ENCODE peak calls at places on chromosomes 6 and 20, in eight cellular contexts. D is RWPE1; W is CD8-positive, alpha-beta T cell; M is CD8-positive, alpha-beta memory T cell; T is heart left ventricle; S is stomach; N is small intestine; V is tibial nerve. Z is an unnamed sample.

GRCh38 chr20:37758332-37758731 is 64.5 kb downstream of the CTNNBL1 start:
- DNase-seq in D (peak; percentile 19), W (no peak), M (no peak), T (no peak), S (no peak), N (peak; percentile 6), V (no peak), Z (no peak)

GRCh38 chr6:13355969-13356368 is 27.6 kb upstream of the TBC1D7 start:
- DNase-seq in D (peak; percentile 69), W (no peak), M (no peak), T (no peak), S (no peak), N (peak; percentile 36), V (no peak), Z (no peak)

GRCh38 chr6:36160147-36160760 is 29.9 kb downstream of the MAPK13 start:
- DNase-seq in D (no peak), W (no peak), M (no peak), T (no peak), S (no peak), N (no peak), V (no peak), Z (no peak)

GRCh38 chr20:47765715-47766594 is 19.3 kb downstream of the SULF2 start:
- DNase-seq in D (no peak), W (no peak), M (no peak), T (no peak), S (no peak), N (no peak), V (no peak), Z (no peak)

GRCh38 chr6:145836767-145837166 is 22.2 kb upstream of the FBXO30 start:
- DNase-seq in D (no peak), W (no peak), M (no peak), T (no peak), S (no peak), N (no peak), V (no peak), Z (no peak)

GRCh38 chr6:129923520-129923919 is 62.4 kb upstream of the TMEM244 start:
- DNase-seq in D (no peak), W (no peak), M (no peak), T (no peak), S (no peak), N (no peak), V (no peak), Z (no peak)

GRCh38 chr20:37519508-37520416 is 1.3 kb upstream of the NNAT start:
- DNase-seq in D (no peak), W (no peak), M (no peak), T (no peak), S (peak; percentile 22), N (no peak), V (no peak), Z (no peak)

GRCh38 chr6:91317247-91317646 is 730.4 kb upstream of the MAP3K7 start:
- DNase-seq in D (no peak), W (no peak), M (no peak), T (no peak), S (no peak), N (no peak), V (no peak), Z (no peak)

GRCh38 chr6:129416337-129416990 is 293.5 kb downstream of the ARHGAP18 start:
- DNase-seq in D (no peak), W (no peak), M (no peak), T (no peak), S (no peak), N (no peak), V (no peak), Z (no peak)

GRCh38 chr6:83917001-83917400 is 57.5 kb downstream of the CYB5R4 start:
- DNase-seq in D (no peak), W (no peak), M (no peak), T (no peak), S (no peak), N (no peak), V (no peak), Z (no peak)

GRCh38 chr6:4606681-4607025 is 169.6 kb upstream of the CDYL start:
- DNase-seq in D (no peak), W (no peak), M (no peak), T (no peak), S (no peak), N (no peak), V (no peak), Z (no peak)

GRCh38 chr20:2470051-2470431 is 548 bp downstream of the SNRPB start:
- DNase-seq in D (peak; percentile 68), W (peak; percentile 47), M (peak; percentile 55), T (no peak), S (no peak), N (peak; percentile 47), V (no peak), Z (no peak)

GRCh38 chr20:831251-831650 is 2.3 kb upstream of the FAM110A start:
- DNase-seq in D (no peak), W (no peak), M (no peak), T (no peak), S (no peak), N (no peak), V (no peak), Z (no peak)

GRCh38 chr6:26284537-26285142 is 80.4 kb upstream of the BTN3A2 start:
- DNase-seq in D (no peak), W (peak; percentile 42), M (peak; percentile 26), T (peak; percentile 75), S (peak; percentile 55), N (peak; percentile 69), V (no peak), Z (peak; percentile 13)

GRCh38 chr20:62723351-62723750 is 14.7 kb downstream of the NTSR1 start:
- DNase-seq in D (no peak), W (no peak), M (no peak), T (peak; percentile 43), S (peak; percentile 48), N (no peak), V (no peak), Z (no peak)

GRCh38 chr20:51529758-51530157 is 12.8 kb downstream of the NFATC2 start:
- DNase-seq in D (no peak), W (no peak), M (peak; percentile 64), T (no peak), S (peak; percentile 46), N (peak; percentile 29), V (no peak), Z (no peak)

GRCh38 chr20:36036688-36037087 is 68.3 kb downstream of the CNBD2 start:
- DNase-seq in D (no peak), W (no peak), M (no peak), T (no peak), S (no peak), N (no peak), V (no peak), Z (no peak)

GRCh38 chr20:7792131-7792869 is 148.0 kb downstream of the HAO1 start:
- DNase-seq in D (peak; percentile 30), W (no peak), M (no peak), T (no peak), S (no peak), N (no peak), V (no peak), Z (no peak)

GRCh38 chr6:45084257-45084656 is 243.9 kb upstream of the RUNX2 start:
- DNase-seq in D (no peak), W (no peak), M (no peak), T (no peak), S (no peak), N (no peak), V (no peak), Z (no peak)

GRCh38 chr6:152226119-152226518 is 411.0 kb downstream of the SYNE1 start:
- DNase-seq in D (no peak), W (no peak), M (no peak), T (no peak), S (no peak), N (no peak), V (no peak), Z (no peak)
- H3K27ac ChIP-seq in D (no peak overlapping the region), W (no peak overlapping the region), M (no peak overlapping the region), T (no peak overlapping the region), S (no peak overlapping the region), N (no peak overlapping the region), V (no peak overlapping the region), Z (no peak overlapping the region)

GRCh38 chr6:8131265-8131897 is 29.0 kb upstream of the EEF1E1 start:
- DNase-seq in D (peak; percentile 63), W (peak; percentile 2), M (no peak), T (no peak), S (peak; percentile 54), N (peak; percentile 46), V (no peak), Z (no peak)
- H3K27ac ChIP-seq in D (no peak overlapping the region), W (no peak overlapping the region), M (no peak overlapping the region), T (no peak overlapping the region), S (no peak overlapping the region), N (no peak overlapping the region), V (no peak overlapping the region), Z (no peak overlapping the region)

DNA sequence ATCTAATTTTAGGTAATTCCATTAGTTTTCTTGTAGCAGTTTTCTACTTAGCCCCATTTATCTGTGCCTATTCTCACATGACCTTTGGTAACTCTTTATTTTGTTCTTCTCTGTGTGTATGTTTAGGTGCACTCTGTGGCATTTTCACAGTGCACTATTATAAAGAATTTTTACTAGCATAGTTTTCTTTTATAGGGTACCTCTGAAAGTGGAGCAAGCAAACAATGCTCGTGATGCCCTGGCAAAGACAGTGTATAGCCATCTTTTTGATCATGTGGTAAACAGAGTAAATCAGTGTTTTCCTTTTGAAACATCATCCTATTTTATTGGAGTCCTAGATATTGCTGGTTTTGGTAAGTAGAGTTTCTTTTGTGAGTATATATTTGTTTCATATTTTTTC is 107.9 kb downstream of the MYO6 start:
- DNase-seq in D (no peak), W (no peak), M (no peak), T (no peak), S (no peak), N (no peak), V (no peak), Z (no peak)
- H3K27ac ChIP-seq in D (no peak overlapping the region), W (no peak overlapping the region), M (no peak overlapping the region), T (no peak overlapping the region), S (no peak overlapping the region), N (no peak overlapping the region), V (no peak overlapping the region), Z (no peak overlapping the region)

GRCh38 chr6:33770116-33770832 is 18.7 kb downstream of the LEMD2 start:
- DNase-seq in D (no peak), W (no peak), M (no peak), T (peak; percentile 36), S (no peak), N (no peak), V (no peak), Z (no peak)

GRCh38 chr6:33769248-33769821 is 19.6 kb downstream of the LEMD2 start:
- DNase-seq in D (no peak), W (no peak), M (no peak), T (peak; percentile 40), S (no peak), N (no peak), V (no peak), Z (no peak)

GRCh38 chr6:33772114-33772830 is 16.7 kb downstream of the LEMD2 start:
- DNase-seq in D (no peak), W (no peak), M (no peak), T (peak; percentile 60), S (no peak), N (peak; percentile 21), V (no peak), Z (no peak)

GRCh38 chr6:33771342-33772113 is 17.4 kb downstream of the LEMD2 start:
- DNase-seq in D (peak; percentile 69), W (peak; percentile 55), M (peak; percentile 40), T (peak; percentile 88), S (peak; percentile 77), N (peak; percentile 64), V (peak; percentile 60), Z (peak; percentile 12)

DNA sequence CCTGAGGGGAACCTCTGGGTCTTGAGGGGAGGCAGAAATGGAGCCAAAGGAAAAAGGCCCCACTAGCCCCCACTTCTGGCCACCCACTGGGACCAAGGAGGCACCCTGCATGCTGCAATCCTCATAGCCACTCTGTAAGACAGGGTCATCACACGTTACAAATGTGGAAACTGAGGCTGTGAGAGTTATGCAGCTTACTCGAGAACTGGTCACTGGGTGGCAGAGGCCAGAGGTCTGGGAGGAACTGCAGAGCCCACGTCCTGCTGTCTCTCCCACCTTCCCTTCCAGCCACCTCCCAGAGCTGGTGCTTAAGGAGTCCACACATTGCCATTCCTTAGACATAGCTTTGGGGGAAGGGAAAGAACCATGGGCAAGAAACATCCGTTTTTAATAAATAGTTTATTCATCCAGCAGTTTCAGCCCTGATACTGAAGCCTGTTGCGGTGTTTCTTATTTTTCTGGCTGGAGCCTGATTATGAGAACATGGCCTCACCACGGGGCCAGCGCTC is 18.0 kb downstream of the LEMD2 start:
- DNase-seq in D (peak; percentile 44), W (no peak), M (no peak), T (peak; percentile 40), S (no peak), N (no peak), V (no peak), Z (no peak)
- H3K27ac ChIP-seq in D (peak overlapping the region; percentile 94), W (no peak overlapping the region), M (no peak overlapping the region), T (no peak overlapping the region), S (peak overlapping the region; percentile 82), N (peak overlapping the region; percentile 42), V (peak overlapping the region; percentile 32), Z (no peak overlapping the region)